ENCODE peak calls at places on chromosomes 12 and 14, in ten cellular contexts. One of them, this sample, is unnamed.

GRCh38 chr12:51205350-51205749 is 12.5 kb downstream of the POU6F1 start:
- DNase-seq in IMR-90: no peak
- DNase-seq in HepG2: no peak
- DNase-seq in mucosa of descending colon: no peak
- DNase-seq in keratinocyte: no peak
- DNase-seq in uterus: no peak
- DNase-seq in cardiac muscle cell: no peak
- DNase-seq in hepatocyte: no peak
- DNase-seq in astrocyte: no peak
- DNase-seq in gastrocnemius medialis: no peak
- DNase-seq in this sample: no peak

GRCh38 chr12:5135126-5135525 is 91.4 kb downstream of the KCNA5 start:
- DNase-seq in gastrocnemius medialis: no peak
- DNase-seq in hepatocyte: no peak
- DNase-seq in IMR-90: no peak
- DNase-seq in cardiac muscle cell: no peak
- DNase-seq in keratinocyte: no peak
- DNase-seq in astrocyte: no peak
- DNase-seq in uterus: no peak
- DNase-seq in mucosa of descending colon: no peak
- DNase-seq in HepG2: no peak
- DNase-seq in this sample: no peak

GRCh38 chr12:119118625-119119024 is 60.1 kb upstream of the HSPB8 start:
- DNase-seq in mucosa of descending colon: no peak
- DNase-seq in keratinocyte: no peak
- DNase-seq in IMR-90: no peak
- DNase-seq in hepatocyte: no peak
- DNase-seq in astrocyte: no peak
- DNase-seq in gastrocnemius medialis: no peak
- DNase-seq in cardiac muscle cell: no peak
- DNase-seq in HepG2: no peak
- DNase-seq in uterus: no peak
- DNase-seq in this sample: no peak

GRCh38 chr12:31817120-31817519 is 88.3 kb upstream of the AMN1 start:
- DNase-seq in HepG2: no peak
- DNase-seq in hepatocyte: no peak
- DNase-seq in cardiac muscle cell: no peak
- DNase-seq in mucosa of descending colon: no peak
- DNase-seq in astrocyte: no peak
- DNase-seq in gastrocnemius medialis: no peak
- DNase-seq in uterus: no peak
- DNase-seq in keratinocyte: no peak
- DNase-seq in IMR-90: no peak
- DNase-seq in this sample: no peak

GRCh38 chr12:54526800-54527630 is 22.4 kb upstream of the PDE1B start:
- DNase-seq in cardiac muscle cell: peak; percentile 76
- DNase-seq in uterus: peak; percentile 23
- DNase-seq in keratinocyte: no peak
- DNase-seq in hepatocyte: peak; percentile 54
- DNase-seq in HepG2: peak; percentile 23
- DNase-seq in gastrocnemius medialis: no peak
- DNase-seq in astrocyte: no peak
- DNase-seq in IMR-90: peak; percentile 5
- DNase-seq in mucosa of descending colon: no peak
- DNase-seq in this sample: peak; percentile 51

GRCh38 chr12:122399592-122400373 is 22.7 kb downstream of the CLIP1 start:
- DNase-seq in cardiac muscle cell: peak; percentile 86
- DNase-seq in astrocyte: peak; percentile 90
- DNase-seq in hepatocyte: peak; percentile 88
- DNase-seq in HepG2: peak; percentile 91
- DNase-seq in uterus: peak; percentile 60
- DNase-seq in mucosa of descending colon: no peak
- DNase-seq in gastrocnemius medialis: peak; percentile 97
- DNase-seq in IMR-90: peak; percentile 94
- DNase-seq in keratinocyte: peak; percentile 75
- DNase-seq in this sample: peak; percentile 59

GRCh38 chr12:65631621-65632111 is 192.6 kb upstream of the HMGA2 start:
- DNase-seq in HepG2: peak; percentile 91
- DNase-seq in IMR-90: peak; percentile 100
- DNase-seq in mucosa of descending colon: no peak
- DNase-seq in hepatocyte: peak; percentile 64
- DNase-seq in keratinocyte: peak; percentile 97
- DNase-seq in astrocyte: peak; percentile 100
- DNase-seq in uterus: no peak
- DNase-seq in gastrocnemius medialis: peak; percentile 23
- DNase-seq in cardiac muscle cell: no peak
- DNase-seq in this sample: no peak

GRCh38 chr12:27119797-27120196 is 37.4 kb upstream of the C12orf71 start:
- DNase-seq in cardiac muscle cell: no peak
- DNase-seq in astrocyte: no peak
- DNase-seq in keratinocyte: no peak
- DNase-seq in mucosa of descending colon: no peak
- DNase-seq in hepatocyte: no peak
- DNase-seq in gastrocnemius medialis: no peak
- DNase-seq in IMR-90: no peak
- DNase-seq in uterus: no peak
- DNase-seq in HepG2: no peak
- DNase-seq in this sample: no peak

GRCh38 chr12:1536817-1537216 is 57.6 kb downstream of the FBXL14 start:
- DNase-seq in gastrocnemius medialis: no peak
- DNase-seq in keratinocyte: no peak
- DNase-seq in HepG2: no peak
- DNase-seq in uterus: no peak
- DNase-seq in mucosa of descending colon: no peak
- DNase-seq in IMR-90: peak; percentile 42
- DNase-seq in hepatocyte: no peak
- DNase-seq in astrocyte: no peak
- DNase-seq in cardiac muscle cell: no peak
- DNase-seq in this sample: no peak

GRCh38 chr14:74826574-74826973 is 49.4 kb downstream of the PROX2 start:
- DNase-seq in gastrocnemius medialis: no peak
- DNase-seq in IMR-90: no peak
- DNase-seq in HepG2: no peak
- DNase-seq in cardiac muscle cell: no peak
- DNase-seq in astrocyte: no peak
- DNase-seq in uterus: no peak
- DNase-seq in hepatocyte: no peak
- DNase-seq in keratinocyte: no peak
- DNase-seq in mucosa of descending colon: no peak
- DNase-seq in this sample: no peak

DNA sequence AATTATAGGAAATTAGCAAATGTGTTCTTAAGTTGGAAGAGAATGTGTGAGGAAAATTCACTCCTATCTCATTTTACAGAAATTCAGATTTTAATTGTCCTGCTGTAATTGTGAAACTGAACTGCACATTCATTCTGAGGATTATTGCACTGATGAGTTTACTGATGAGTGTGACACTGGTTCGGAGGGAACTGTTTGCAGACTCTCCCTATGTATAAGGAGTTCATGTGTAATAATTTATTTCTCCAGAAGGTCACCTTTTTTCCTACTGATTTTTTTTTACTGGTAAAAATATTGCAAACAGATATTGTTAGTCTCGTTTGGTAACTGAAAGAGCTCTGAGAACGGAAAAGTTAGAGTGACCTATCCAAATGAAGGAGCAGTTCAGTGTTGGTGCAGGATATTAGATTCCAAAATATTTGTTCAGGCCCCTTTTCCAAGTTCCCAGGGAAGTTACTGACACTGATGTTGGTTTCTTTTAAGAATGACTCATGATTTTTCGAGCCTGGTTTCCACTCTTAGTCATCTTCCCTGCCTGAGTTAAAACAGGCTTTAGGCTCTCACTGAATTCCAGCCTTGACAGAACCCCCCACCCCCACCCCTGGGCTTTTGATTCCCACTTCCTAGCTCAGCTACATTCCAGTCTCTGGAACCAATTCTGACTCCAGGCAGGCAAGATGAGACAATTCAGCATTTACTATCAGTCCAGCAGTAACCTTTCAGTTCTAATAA is 18.4 kb downstream of the ANO6 start:
- DNase-seq in gastrocnemius medialis: peak; percentile 42
- DNase-seq in astrocyte: peak; percentile 98
- DNase-seq in mucosa of descending colon: no peak
- DNase-seq in uterus: peak; percentile 58
- DNase-seq in IMR-90: peak; percentile 98
- DNase-seq in HepG2: peak; percentile 92
- DNase-seq in keratinocyte: no peak
- DNase-seq in cardiac muscle cell: peak; percentile 81
- DNase-seq in hepatocyte: peak; percentile 83
- DNase-seq in this sample: peak; percentile 44
- H3K4me1 ChIP-seq in gastrocnemius medialis: peaks cover 57% of the 10 kb centered on the region
- H3K4me1 ChIP-seq in astrocyte: peaks cover 50% of the 10 kb centered on the region
- H3K4me1 ChIP-seq in mucosa of descending colon: no peaks in the 10 kb centered on the region
- H3K4me1 ChIP-seq in uterus: peaks cover 9% of the 10 kb centered on the region
- H3K4me1 ChIP-seq in IMR-90: peaks cover 19% of the 10 kb centered on the region
- H3K4me1 ChIP-seq in HepG2: peaks cover 56% of the 10 kb centered on the region
- H3K4me1 ChIP-seq in keratinocyte: peaks cover 52% of the 10 kb centered on the region
- H3K4me1 ChIP-seq in cardiac muscle cell: peaks cover 52% of the 10 kb centered on the region
- H3K4me1 ChIP-seq in hepatocyte: peaks cover 47% of the 10 kb centered on the region
- H3K4me1 ChIP-seq in this sample: peaks cover 33% of the 10 kb centered on the region

DNA sequence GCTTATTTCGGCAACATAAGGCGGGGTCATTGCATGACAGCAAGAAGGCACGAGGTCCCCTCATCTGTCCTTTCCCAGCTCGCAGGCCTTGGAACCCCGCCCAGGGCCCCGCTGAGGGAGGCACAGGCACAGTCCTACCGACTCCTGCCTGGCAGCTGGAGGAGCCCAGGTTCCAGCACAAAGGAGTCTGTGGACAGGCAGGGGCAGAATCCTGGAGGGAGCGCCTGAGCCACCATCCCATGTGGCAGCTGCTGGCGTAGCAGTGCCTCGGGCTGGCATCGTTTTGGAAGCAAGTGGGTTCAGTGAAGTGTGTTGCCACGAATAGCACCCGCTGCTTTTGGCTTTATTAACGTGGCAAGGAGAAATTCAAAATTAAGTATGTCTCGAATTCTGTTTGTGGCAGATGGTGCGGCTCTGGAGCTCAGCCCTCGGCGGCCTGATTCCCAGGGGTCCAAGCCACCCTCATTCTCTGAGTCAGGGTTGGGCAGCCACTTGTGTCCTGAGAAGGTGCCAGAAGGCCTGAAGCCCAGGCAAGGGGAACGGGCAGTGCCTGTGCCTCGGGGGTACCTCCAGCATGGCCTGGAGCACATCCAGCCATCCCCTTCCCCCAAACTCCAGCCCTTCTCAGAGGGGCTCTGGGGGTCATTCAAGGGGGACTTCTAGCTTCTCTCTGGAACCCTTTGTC is 35.9 kb downstream of the SLC8B1 start:
- DNase-seq in HepG2: no peak
- DNase-seq in gastrocnemius medialis: peak; percentile 90
- DNase-seq in hepatocyte: no peak
- DNase-seq in keratinocyte: no peak
- DNase-seq in astrocyte: peak; percentile 12
- DNase-seq in uterus: peak; percentile 37
- DNase-seq in cardiac muscle cell: no peak
- DNase-seq in mucosa of descending colon: peak; percentile 60
- DNase-seq in IMR-90: no peak
- DNase-seq in this sample: no peak
- TF ChIP-seq CTCF in HepG2: no peak
- TF ChIP-seq CTCF in gastrocnemius medialis: no peak
- TF ChIP-seq CTCF in hepatocyte: no peak
- TF ChIP-seq CTCF in keratinocyte: peak; percentile 9
- TF ChIP-seq CTCF in astrocyte: no peak
- TF ChIP-seq CTCF in uterus: no peak
- TF ChIP-seq CTCF in cardiac muscle cell: no peak
- TF ChIP-seq CTCF in mucosa of descending colon: no peak
- TF ChIP-seq CTCF in IMR-90: no peak
- TF ChIP-seq CTCF in this sample: no peak

GRCh38 chr14:89339158-89339557 is 77.9 kb downstream of the FOXN3 start:
- DNase-seq in mucosa of descending colon: no peak
- DNase-seq in uterus: no peak
- DNase-seq in HepG2: no peak
- DNase-seq in cardiac muscle cell: no peak
- DNase-seq in IMR-90: no peak
- DNase-seq in gastrocnemius medialis: no peak
- DNase-seq in astrocyte: no peak
- DNase-seq in hepatocyte: no peak
- DNase-seq in keratinocyte: no peak
- DNase-seq in this sample: no peak

GRCh38 chr14:89342049-89342448 is 75.0 kb downstream of the FOXN3 start:
- DNase-seq in gastrocnemius medialis: no peak
- DNase-seq in IMR-90: no peak
- DNase-seq in astrocyte: no peak
- DNase-seq in keratinocyte: no peak
- DNase-seq in cardiac muscle cell: no peak
- DNase-seq in HepG2: no peak
- DNase-seq in hepatocyte: no peak
- DNase-seq in uterus: no peak
- DNase-seq in mucosa of descending colon: no peak
- DNase-seq in this sample: no peak

GRCh38 chr14:89340782-89341181 is 76.3 kb downstream of the FOXN3 start:
- DNase-seq in hepatocyte: no peak
- DNase-seq in mucosa of descending colon: no peak
- DNase-seq in gastrocnemius medialis: no peak
- DNase-seq in uterus: no peak
- DNase-seq in keratinocyte: no peak
- DNase-seq in IMR-90: no peak
- DNase-seq in HepG2: no peak
- DNase-seq in astrocyte: no peak
- DNase-seq in cardiac muscle cell: no peak
- DNase-seq in this sample: no peak

GRCh38 chr14:89339579-89339978 is 77.5 kb downstream of the FOXN3 start:
- DNase-seq in HepG2: no peak
- DNase-seq in cardiac muscle cell: no peak
- DNase-seq in gastrocnemius medialis: no peak
- DNase-seq in IMR-90: no peak
- DNase-seq in uterus: no peak
- DNase-seq in astrocyte: no peak
- DNase-seq in mucosa of descending colon: no peak
- DNase-seq in hepatocyte: no peak
- DNase-seq in keratinocyte: no peak
- DNase-seq in this sample: no peak

GRCh38 chr14:89340200-89340667 is 76.8 kb downstream of the FOXN3 start:
- DNase-seq in IMR-90: peak; percentile 75
- DNase-seq in cardiac muscle cell: no peak
- DNase-seq in keratinocyte: no peak
- DNase-seq in gastrocnemius medialis: no peak
- DNase-seq in uterus: no peak
- DNase-seq in hepatocyte: peak; percentile 46
- DNase-seq in mucosa of descending colon: no peak
- DNase-seq in HepG2: peak; percentile 76
- DNase-seq in astrocyte: peak; percentile 39
- DNase-seq in this sample: no peak
- H3K4me1 ChIP-seq in IMR-90: peaks cover 23% of the 10 kb centered on the region
- H3K4me1 ChIP-seq in cardiac muscle cell: peaks cover 9% of the 10 kb centered on the region
- H3K4me1 ChIP-seq in keratinocyte: peaks cover 14% of the 10 kb centered on the region
- H3K4me1 ChIP-seq in gastrocnemius medialis: peaks cover 74% of the 10 kb centered on the region
- H3K4me1 ChIP-seq in uterus: peaks cover 9% of the 10 kb centered on the region
- H3K4me1 ChIP-seq in hepatocyte: peaks cover 36% of the 10 kb centered on the region
- H3K4me1 ChIP-seq in mucosa of descending colon: peaks cover 26% of the 10 kb centered on the region
- H3K4me1 ChIP-seq in HepG2: peaks cover 72% of the 10 kb centered on the region
- H3K4me1 ChIP-seq in astrocyte: peaks cover 4% of the 10 kb centered on the region
- H3K4me1 ChIP-seq in this sample: no peaks in the 10 kb centered on the region

DNA sequence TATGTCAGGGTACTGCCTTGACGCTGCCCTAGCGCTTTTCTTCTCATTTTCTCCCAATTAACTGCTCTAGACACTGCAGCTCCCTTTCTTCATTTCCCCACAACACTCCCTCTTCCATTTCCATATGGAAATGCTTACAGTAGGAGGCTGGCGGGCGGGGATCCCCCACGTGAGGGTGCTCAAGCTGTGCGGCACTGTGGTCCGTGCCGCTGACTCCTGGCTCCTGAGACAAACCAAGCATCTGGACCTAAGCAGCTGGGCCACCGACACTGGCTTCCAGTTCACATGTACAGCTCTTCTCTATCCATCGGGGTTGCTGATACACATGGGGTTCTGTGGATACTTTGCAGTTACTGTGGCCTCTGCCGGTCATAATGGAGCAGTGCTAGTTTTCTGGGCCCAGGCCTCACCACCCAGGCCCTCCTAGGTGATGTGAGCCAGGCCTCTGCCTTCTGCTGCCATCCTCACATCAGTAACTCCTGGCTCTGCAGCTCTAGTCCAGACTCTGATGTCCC is 20.2 kb downstream of the TCHP start:
- DNase-seq in IMR-90: no peak
- DNase-seq in keratinocyte: no peak
- DNase-seq in hepatocyte: no peak
- DNase-seq in cardiac muscle cell: no peak
- DNase-seq in mucosa of descending colon: no peak
- DNase-seq in uterus: no peak
- DNase-seq in astrocyte: no peak
- DNase-seq in HepG2: no peak
- DNase-seq in gastrocnemius medialis: no peak
- DNase-seq in this sample: no peak
- TF ChIP-seq CTCF in IMR-90: no peak
- TF ChIP-seq CTCF in keratinocyte: no peak
- TF ChIP-seq CTCF in hepatocyte: no peak
- TF ChIP-seq CTCF in cardiac muscle cell: no peak
- TF ChIP-seq CTCF in mucosa of descending colon: no peak
- TF ChIP-seq CTCF in uterus: no peak
- TF ChIP-seq CTCF in astrocyte: no peak
- TF ChIP-seq CTCF in HepG2: no peak
- TF ChIP-seq CTCF in gastrocnemius medialis: no peak
- TF ChIP-seq CTCF in this sample: no peak